ENCODE peak calls at places on chromosomes 11 and 22, in seven cellular contexts. T is CD4-positive, CD25-positive, alpha-beta regulatory T cell; X is naive thymus-derived CD4-positive, alpha-beta T cell; D is mesenchymal stem cell; V is lower lobe of right lung; E is PC-3; C is endodermal cell. K is an unnamed sample. For H3K4me1 and H3K36me3, the result is how much of the 10 kb centered on the place peaks cover.

GRCh38 chr22:45878901-45879551 is 97.9 kb downstream of the WNT7B start:
- DNase-seq in E (no peak), V (peak), X (no peak), T (no peak), D (no peak), C (peak), K (no peak)

GRCh38 chr22:28896611-28897010 is 13.2 kb downstream of the ZNRF3 start:
- DNase-seq in T (no peak), X (no peak), D (no peak), V (no peak), E (peak), C (peak), K (no peak)

GRCh38 chr11:10459029-10459970 is 4.2 kb downstream of the AMPD3 start:
- DNase-seq in E (no peak), D (peak), X (peak), V (no peak), C (peak), T (peak), K (no peak)

GRCh38 chr11:88689548-88690240 is 352.2 kb upstream of the CTSC start:
- DNase-seq in E (no peak), D (no peak), C (no peak), X (peak), V (no peak), T (peak), K (no peak)

GRCh38 chr11:77411238-77411637 is 62.7 kb downstream of the PAK1 start:
- DNase-seq in D (peak), V (peak), C (peak), X (peak), T (peak), E (no peak), K (no peak)

GRCh38 chr11:1882265-1883238 is 9.1 kb downstream of the PRR33 start:
- DNase-seq in V (peak), X (peak), E (peak), D (peak), C (peak), T (peak), K (peak)

GRCh38 chr22:20203142-20204099 is 52.6 kb upstream of the CCDC188 start:
- DNase-seq in D (peak), E (peak), X (no peak), T (no peak), V (peak), C (peak), K (no peak)

GRCh38 chr11:71355266-71355665 is 92.9 kb downstream of the DHCR7 start:
- DNase-seq in C (no peak), X (no peak), V (no peak), D (peak), T (no peak), E (peak), K (no peak)

GRCh38 chr22:19874307-19875060 is 19.8 kb upstream of the GNB1L start:
- DNase-seq in C (peak), V (peak), T (peak), D (no peak), E (no peak), X (peak), K (peak)

GRCh38 chr22:30881361-30882180 is 87.0 kb downstream of the MORC2 start:
- DNase-seq in V (peak), D (no peak), X (no peak), E (no peak), C (peak), T (no peak), K (no peak)

GRCh38 chr11:70367071-70367470 is 31.3 kb upstream of the CTTN start:
- DNase-seq in E (no peak), D (peak), T (no peak), V (no peak), X (no peak), C (no peak), K (no peak)

GRCh38 chr11:13287681-13288080 is 10.1 kb downstream of the BMAL1 start:
- DNase-seq in T (no peak), E (peak), V (no peak), D (no peak), C (no peak), X (no peak), K (no peak)

GRCh38 chr11:58675344-58676155 is 53.1 kb downstream of the CNTF start:
- DNase-seq in X (peak), T (peak), D (peak), E (peak), V (peak), C (peak), K (peak)

GRCh38 chr22:32328306-32329201 is 29.1 kb upstream of the RFPL3 start:
- DNase-seq in T (no peak), X (no peak), V (no peak), D (no peak), C (peak), E (no peak), K (no peak)

GRCh38 chr11:65915821-65916251 is 3.0 kb downstream of the C11orf68 start:
- DNase-seq in X (no peak), E (peak), C (peak), D (peak), V (peak), T (no peak), K (peak)

GRCh38 chr11:65917434-65918210 is 1.2 kb downstream of the C11orf68 start:
- DNase-seq in C (peak), E (peak), V (no peak), X (no peak), T (no peak), D (no peak), K (no peak)

GRCh38 chr11:65916391-65916790 is 2.5 kb downstream of the C11orf68 start:
- DNase-seq in D (no peak), T (no peak), X (no peak), E (no peak), V (no peak), C (peak), K (no peak)

GRCh38 chr11:65917077-65917433 is 1.8 kb downstream of the C11orf68 start:
- DNase-seq in E (peak), D (no peak), T (no peak), C (peak), V (no peak), X (no peak), K (no peak)

DNA sequence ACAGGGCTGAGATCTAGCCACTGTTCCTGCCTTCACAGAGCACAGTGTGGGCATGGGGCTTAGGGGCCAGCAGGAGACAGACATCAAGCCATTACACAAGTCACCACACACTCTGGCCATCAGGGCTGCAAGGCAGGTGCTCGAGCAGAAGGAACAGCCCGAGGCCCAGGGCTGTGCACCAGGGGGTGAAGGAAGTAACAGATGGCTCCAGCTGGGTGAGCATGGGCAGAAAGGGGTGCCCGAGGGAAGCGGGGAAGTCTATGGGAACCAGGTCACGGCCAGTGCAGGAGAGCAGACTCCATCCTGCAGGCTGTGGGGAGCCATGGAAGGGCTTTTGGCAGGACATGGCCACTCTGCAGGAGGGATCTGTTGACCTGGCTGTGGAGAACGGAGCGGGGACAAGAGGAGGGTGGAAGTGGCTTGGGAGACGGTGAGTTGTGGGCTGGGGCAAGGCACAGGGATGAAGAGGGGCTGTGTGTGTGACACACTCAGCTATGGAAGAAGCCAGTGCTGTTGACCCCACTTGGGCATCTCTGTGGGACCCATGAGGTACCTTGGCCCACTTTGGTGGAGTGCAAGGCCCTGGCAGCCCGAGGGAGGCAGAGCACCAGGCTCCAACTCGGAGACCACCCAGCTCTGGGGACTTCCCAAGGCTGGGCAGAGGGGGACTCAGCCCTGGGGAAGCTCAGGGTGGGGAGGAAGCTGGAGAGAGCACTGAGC is 3.6 kb downstream of the C11orf68 start:
- DNase-seq in C (peak), D (peak), X (no peak), E (no peak), T (no peak), V (no peak), K (no peak)
- H3K4me1 ChIP-seq in C (under half), D (half or more), X (under half), E (half or more), T (under half), V (half or more), K (under half)

GRCh38 chr11:123231263-123231662 is 36.2 kb upstream of the CLMP start:
- DNase-seq in X (no peak), V (no peak), T (no peak), C (no peak), E (no peak), D (peak), K (no peak)
- H3K4me3 ChIP-seq in X (no peak), V (no peak), T (no peak), C (no peak), E (no peak), D (peak), K (no peak)

DNA sequence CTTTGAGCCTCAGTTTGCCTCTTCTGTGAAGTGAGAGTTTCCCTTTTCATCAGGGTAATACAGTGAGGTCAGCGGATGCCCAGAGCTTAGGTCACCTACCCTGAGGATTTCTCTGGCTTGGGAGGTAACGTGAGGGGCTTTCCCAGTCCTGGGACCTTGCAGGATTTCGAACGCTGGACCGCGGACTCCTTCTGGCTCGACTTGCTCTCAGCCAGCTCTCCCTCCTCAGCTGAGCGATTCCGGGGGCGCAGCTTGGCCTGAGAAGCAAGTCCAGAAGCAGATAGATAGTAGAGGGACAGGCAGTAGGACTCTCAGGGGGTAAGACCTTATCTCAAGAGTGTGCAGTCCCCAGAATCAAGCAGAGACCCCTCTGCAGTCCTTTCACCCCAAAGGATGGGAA is 24.0 kb downstream of the TNKS1BP1 start:
- DNase-seq in D (no peak), X (no peak), V (peak), E (no peak), T (no peak), C (no peak), K (no peak)
- H3K36me3 ChIP-seq in D (half or more), X (under half), V (half or more), E (half or more), T (under half), C (half or more), K (under half)

GRCh38 chr11:61754534-61755482 is 2.4 kb downstream of the MYRF start:
- DNase-seq in T (no peak), X (no peak), V (peak), D (peak), C (peak), E (no peak), K (no peak)

GRCh38 chr11:61751384-61751783 is 1.1 kb upstream of the MYRF start:
- DNase-seq in D (no peak), T (no peak), V (no peak), X (no peak), C (no peak), E (no peak), K (no peak)

GRCh38 chr11:61753672-61754071 is 1.2 kb downstream of the MYRF start:
- DNase-seq in E (no peak), X (no peak), V (no peak), D (no peak), T (no peak), C (no peak), K (no peak)

GRCh38 chr11:61752117-61752924 is at the start of gene MYRF:
- DNase-seq in C (peak), V (peak), X (no peak), D (peak), T (peak), E (peak), K (peak)

DNA sequence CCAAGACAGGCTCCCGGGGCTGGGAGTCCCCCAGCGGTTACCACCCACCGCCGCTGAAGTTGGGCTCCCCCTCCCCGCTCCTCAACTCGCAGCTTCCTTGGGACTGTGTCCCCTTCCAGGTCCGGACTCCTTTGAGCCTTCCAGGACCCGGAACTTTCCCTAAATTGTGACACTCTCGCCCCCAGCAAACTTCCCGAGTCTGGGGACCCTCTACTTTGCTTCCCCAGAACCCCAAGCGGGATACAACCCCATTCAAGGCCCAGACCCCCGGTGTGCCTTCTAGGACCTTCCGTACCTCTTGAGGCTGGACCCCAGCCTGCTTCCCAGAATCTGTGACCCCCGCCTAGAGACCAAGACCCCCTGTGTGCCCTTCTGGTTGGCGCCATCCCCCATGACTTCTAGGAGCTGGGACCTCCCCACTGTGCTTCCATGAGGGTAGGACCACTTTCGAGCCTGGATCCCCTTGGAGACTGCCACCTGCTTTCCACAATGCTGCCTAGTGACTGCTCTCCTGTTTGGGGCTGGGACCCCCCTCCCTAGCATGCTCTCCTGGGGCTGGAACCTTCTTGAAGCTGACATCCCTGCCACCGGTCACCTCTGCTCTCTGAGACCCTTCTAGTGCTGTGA is 602 bp downstream of the MYRF start:
- DNase-seq in V (no peak), E (no peak), T (no peak), C (no peak), D (no peak), X (no peak), K (no peak)
- H3K4me1 ChIP-seq in V (under half), E (under half), T (under half), C (under half), D (half or more), X (under half), K (under half)

GRCh38 chr11:134118016-134118415 is 49.1 kb downstream of the JAM3 start:
- DNase-seq in V (no peak), E (no peak), T (no peak), X (no peak), C (no peak), D (no peak), K (no peak)

GRCh38 chr11:134119094-134119493 is 50.2 kb downstream of the JAM3 start:
- DNase-seq in T (no peak), E (no peak), C (no peak), V (no peak), X (no peak), D (peak), K (no peak)

GRCh38 chr11:134120143-134120850 is 51.4 kb downstream of the JAM3 start:
- DNase-seq in X (no peak), C (no peak), T (no peak), E (no peak), D (peak), V (no peak), K (peak)

GRCh38 chr11:134124660-134125451 is 56.0 kb downstream of the JAM3 start:
- DNase-seq in X (no peak), T (no peak), V (peak), D (peak), E (no peak), C (peak), K (peak)

GRCh38 chr11:134120921-134121526 is 52.2 kb downstream of the JAM3 start:
- DNase-seq in T (no peak), E (no peak), V (no peak), C (no peak), D (peak), X (no peak), K (no peak)
- H3K4me3 ChIP-seq in T (no peak), E (no peak), V (peak), C (no peak), D (peak), X (no peak), K (no peak)

K was measured in prostate gland.